ENCODE peak calls at places on chromosomes 13 and 19, in nine cellular contexts. P, G, B, Y, K, E, A, M and U are unnamed samples.

GRCh38 chr13:24039621-24040475 is 120.7 kb upstream of the SPATA13 start:
- DNase-seq in E (no peak), M (no peak), A (no peak), K (no peak), G (no peak), Y (no peak), P (no peak), B (no peak), U (no peak)

GRCh38 chr13:74324338-74324737 is 190.1 kb upstream of the KLF12 start:
- DNase-seq in K (no peak), B (no peak), A (no peak), E (no peak), Y (no peak), G (no peak), P (no peak), M (no peak), U (no peak)

GRCh38 chr13:114120486-114121430 is 11.7 kb downstream of the RASA3 start:
- DNase-seq in E (no peak), M (no peak), P (no peak), K (no peak), G (no peak), Y (no peak), A (no peak), B (no peak), U (no peak)

GRCh38 chr19:4057913-4058695 is 8.6 kb downstream of the ZBTB7A start:
- DNase-seq in B (peak; percentile 93), P (peak; percentile 95), M (peak; percentile 87), A (peak; percentile 81), G (peak; percentile 74), E (peak; percentile 77), Y (peak; percentile 48), K (peak; percentile 70), U (peak; percentile 68)

GRCh38 chr13:97460853-97461252 is 26.9 kb downstream of the RAP2A start:
- DNase-seq in K (no peak), G (no peak), P (no peak), M (no peak), E (no peak), B (no peak), A (no peak), Y (no peak), U (no peak)

GRCh38 chr13:50320297-50320862 is 305.1 kb downstream of the KCNRG start:
- DNase-seq in M (no peak), E (peak; percentile 72), K (no peak), G (no peak), A (no peak), P (no peak), Y (peak; percentile 4), B (peak; percentile 66), U (no peak)

GRCh38 chr19:48895226-48895625 is 3.3 kb downstream of the TULP2 start:
- DNase-seq in E (no peak), G (no peak), P (no peak), M (no peak), B (no peak), K (no peak), A (no peak), Y (no peak), U (no peak)

GRCh38 chr13:48667136-48667535 is 13.4 kb downstream of the CYSLTR2 start:
- DNase-seq in M (no peak), A (no peak), K (no peak), E (no peak), Y (no peak), G (no peak), P (no peak), B (no peak), U (no peak)

GRCh38 chr13:28477709-28477973 is 17.3 kb downstream of the FLT1 start:
- DNase-seq in P (no peak), E (no peak), Y (no peak), M (no peak), G (no peak), B (no peak), A (no peak), K (no peak), U (no peak)

GRCh38 chr19:51181377-51181912 is 39.3 kb downstream of the SIGLEC7 start:
- DNase-seq in E (no peak), B (no peak), K (no peak), Y (no peak), A (no peak), G (no peak), P (no peak), M (no peak), U (no peak)

GRCh38 chr19:4474504-4475136 is 2.5 kb downstream of the HDGFL2 start:
- DNase-seq in B (peak; percentile 64), Y (no peak), P (no peak), M (no peak), G (peak; percentile 54), K (no peak), A (no peak), E (peak; percentile 48), U (no peak)

GRCh38 chr13:66933994-66934393 is 296.1 kb downstream of the PCDH9 start:
- DNase-seq in P (no peak), M (no peak), G (peak; percentile 15), Y (peak; percentile 46), K (no peak), E (peak; percentile 99), A (no peak), B (peak; percentile 72), U (no peak)

GRCh38 chr19:46931197-46931596 is 70.4 kb downstream of the ARHGAP35 start:
- DNase-seq in Y (no peak), B (no peak), P (no peak), M (no peak), K (no peak), A (no peak), G (no peak), E (no peak), U (no peak)

GRCh38 chr13:99045396-99045795 is 67.5 kb upstream of the DOCK9 start:
- DNase-seq in M (no peak), B (peak; percentile 32), Y (no peak), P (no peak), E (no peak), A (no peak), K (no peak), G (no peak), U (no peak)

GRCh38 chr13:99687728-99688397 is 186.6 kb downstream of the TM9SF2 start:
- DNase-seq in M (no peak), Y (no peak), A (no peak), G (no peak), K (no peak), E (no peak), B (no peak), P (no peak), U (no peak)

GRCh38 chr13:92807343-92807742 is 419.3 kb upstream of the GPC6 start:
- DNase-seq in M (no peak), E (no peak), Y (no peak), K (no peak), G (no peak), P (no peak), B (peak; percentile 70), A (no peak), U (no peak)

GRCh38 chr19:53537523-53538377 is at the start of gene ZNF331:
- DNase-seq in E (peak; percentile 49), M (peak; percentile 83), Y (no peak), K (peak; percentile 85), P (peak; percentile 93), B (peak; percentile 71), G (peak; percentile 60), A (peak; percentile 83), U (peak; percentile 24)
- H3K4me3 ChIP-seq in E (peak within 1 kb of the TSS; percentile 88), M (peak within 1 kb of the TSS; percentile 76), Y (peak within 1 kb of the TSS; percentile 86), K (peak within 1 kb of the TSS; percentile 53), P (peak within 1 kb of the TSS; percentile 81), B (peak within 1 kb of the TSS; percentile 56), G (peak within 1 kb of the TSS; percentile 56), A (peak within 1 kb of the TSS; percentile 61), U (peak within 1 kb of the TSS; percentile 66)

GRCh38 chr13:25062479-25062878 is 33.5 kb upstream of the PABPC3 start:
- DNase-seq in Y (no peak), M (no peak), P (no peak), K (no peak), B (no peak), A (no peak), G (no peak), E (no peak), U (no peak)
- TF ChIP-seq CTCF in Y (no peak), M (no peak), P (no peak), K (no peak), B (no peak), A (no peak), G (peak; percentile 15), E (no peak), U (no peak)

GRCh38 chr19:14059652-14060155 is 2.2 kb downstream of the PALM3 start:
- DNase-seq in K (no peak), B (no peak), M (no peak), Y (no peak), E (no peak), P (no peak), G (no peak), A (no peak), U (no peak)

GRCh38 chr19:14062558-14062855 is 631 bp upstream of the PALM3 start:
- DNase-seq in B (no peak), E (no peak), M (no peak), A (no peak), K (no peak), Y (no peak), P (no peak), G (no peak), U (no peak)

GRCh38 chr19:14063100-14063499 is 1.2 kb upstream of the PALM3 start:
- DNase-seq in M (no peak), A (no peak), E (no peak), K (no peak), Y (no peak), G (no peak), P (no peak), B (no peak), U (no peak)

GRCh38 chr19:14061751-14062557 is at the start of gene PALM3:
- DNase-seq in E (no peak), B (no peak), G (no peak), P (no peak), Y (no peak), A (peak; percentile 90), K (peak; percentile 92), M (no peak), U (no peak)

GRCh38 chr19:14061081-14061749 is 661 bp downstream of the PALM3 start:
- DNase-seq in M (no peak), G (no peak), A (peak; percentile 53), B (no peak), K (peak; percentile 46), Y (no peak), P (no peak), E (no peak), U (no peak)
- H3K4me3 ChIP-seq in M (no peak overlapping the region), G (no peak overlapping the region), A (peak overlapping the region; percentile 44), B (no peak overlapping the region), K (peak overlapping the region; percentile 32), Y (no peak overlapping the region), P (no peak overlapping the region), E (no peak overlapping the region), U (no peak overlapping the region)

DNA sequence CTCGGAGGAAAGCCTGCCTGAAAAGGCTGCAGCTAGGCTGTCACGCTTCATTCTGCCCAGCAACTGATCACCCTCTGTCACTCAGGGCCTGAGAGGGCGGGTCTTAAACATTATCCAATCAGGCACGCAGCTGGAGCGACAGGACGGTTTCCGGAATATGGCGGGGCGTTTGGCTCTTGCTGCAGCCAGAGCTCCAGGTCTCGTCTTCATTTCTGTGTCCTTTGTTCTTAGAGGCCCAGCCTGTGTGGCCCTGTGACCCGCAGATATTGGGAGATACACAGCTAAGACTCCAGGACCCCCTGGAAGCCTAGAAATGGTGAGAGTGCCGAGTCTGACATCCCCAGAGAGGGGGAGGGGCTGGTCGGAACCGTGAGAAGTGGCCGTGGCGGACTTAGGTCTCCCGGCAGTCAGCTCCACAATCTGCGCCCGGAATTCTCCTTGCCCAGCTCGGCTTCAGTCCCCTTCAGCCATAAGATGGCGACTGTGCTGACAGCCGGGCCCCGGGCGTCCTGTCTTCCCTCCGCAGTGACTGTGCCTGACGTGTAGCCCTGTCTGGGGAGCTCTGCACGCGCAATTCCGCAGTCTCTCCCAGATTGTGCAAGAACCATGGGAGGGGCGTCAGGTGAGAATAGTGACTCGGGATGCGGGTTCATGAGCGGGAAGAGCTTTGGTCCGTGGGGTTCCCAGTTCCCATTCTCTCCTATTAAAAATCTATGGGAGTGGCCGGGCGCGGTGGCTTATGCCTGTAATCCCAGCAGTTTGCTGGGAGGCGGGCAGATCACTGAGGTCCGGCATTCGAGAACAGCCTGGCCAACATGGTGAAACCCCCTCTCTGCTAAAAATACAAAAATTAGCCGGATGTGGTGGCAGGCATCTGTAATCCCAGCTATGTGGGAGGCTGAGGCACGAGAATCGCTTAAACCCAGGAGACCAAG is at the start of gene ZNF429:
- DNase-seq in Y (peak; percentile 74), B (peak; percentile 93), E (peak; percentile 87), P (peak; percentile 97), M (peak; percentile 96), K (peak; percentile 90), A (peak; percentile 92), G (no peak), U (peak; percentile 84)
- TF ChIP-seq CTCF in Y (no peak), B (no peak), E (peak; percentile 3), P (no peak), M (no peak), K (no peak), A (no peak), G (no peak), U (no peak)